ENCODE peak calls at places on chromosomes 1 and 21, in six cellular contexts. L, A, R, X, M and J are unnamed samples.

GRCh38 chr1:204503122-204503912 is 8.7 kb upstream of the PIK3C2B start:
- DNase-seq in L (no peak), A (peak), R (peak), X (peak), M (no peak), J (peak)

GRCh38 chr1:89600792-89601191 is 32.1 kb upstream of the LRRC8C start:
- DNase-seq in L (no peak), A (no peak), R (no peak), X (no peak), M (no peak), J (no peak)

GRCh38 chr1:16174261-16174871 is 18.5 kb upstream of the EPHA2 start:
- DNase-seq in L (no peak), A (no peak), R (no peak), X (no peak), M (no peak), J (no peak)

GRCh38 chr1:227280836-227281235 is 37.5 kb downstream of the CDC42BPA start:
- DNase-seq in L (no peak), A (no peak), R (no peak), X (peak), M (no peak), J (no peak)

GRCh38 chr1:147586412-147586811 is 45.1 kb downstream of the BCL9 start:
- DNase-seq in L (no peak), A (no peak), R (no peak), X (peak), M (no peak), J (no peak)

GRCh38 chr1:201639391-201639790 is 100.5 kb downstream of the NAV1 start:
- DNase-seq in L (no peak), A (no peak), R (no peak), X (no peak), M (no peak), J (no peak)

GRCh38 chr1:183214021-183214970 is 28.2 kb downstream of the LAMC2 start:
- DNase-seq in L (no peak), A (no peak), R (peak), X (no peak), M (no peak), J (no peak)

GRCh38 chr1:9280015-9280860 is 12.5 kb upstream of the SPSB1 start:
- DNase-seq in L (no peak), A (peak), R (no peak), X (peak), M (peak), J (peak)

GRCh38 chr1:167310732-167311131 is 90.0 kb downstream of the POU2F1 start:
- DNase-seq in L (no peak), A (no peak), R (no peak), X (no peak), M (no peak), J (no peak)

GRCh38 chr1:200917291-200917817 is 22.7 kb downstream of the INAVA start:
- DNase-seq in L (no peak), A (peak), R (no peak), X (no peak), M (peak), J (no peak)

GRCh38 chr1:243982451-243983018 is 68.5 kb upstream of the ZBTB18 start:
- DNase-seq in L (no peak), A (no peak), R (no peak), X (peak), M (no peak), J (no peak)

GRCh38 chr1:15168479-15168878 is 14.9 kb downstream of the TMEM51 start:
- DNase-seq in L (no peak), A (peak), R (no peak), X (no peak), M (no peak), J (peak)

GRCh38 chr1:173506437-173506836 is 29.3 kb downstream of the PRDX6 start:
- DNase-seq in L (no peak), A (peak), R (no peak), X (peak), M (no peak), J (no peak)

GRCh38 chr21:36164427-36164784 is 7.8 kb downstream of the DOP1B start:
- DNase-seq in L (no peak), A (no peak), R (no peak), X (no peak), M (no peak), J (no peak)

GRCh38 chr1:221381858-221382623 is 359.8 kb downstream of the DUSP10 start:
- DNase-seq in L (no peak), A (no peak), R (no peak), X (no peak), M (no peak), J (no peak)

GRCh38 chr1:187630653-187631380 is 802.1 kb downstream of the PLA2G4A start:
- DNase-seq in L (no peak), A (no peak), R (no peak), X (peak), M (no peak), J (no peak)

GRCh38 chr1:63626222-63626621 is 33.0 kb downstream of the PGM1 start:
- DNase-seq in L (no peak), A (no peak), R (no peak), X (no peak), M (no peak), J (peak)

GRCh38 chr21:33684068-33684467 is 41.8 kb downstream of the ITSN1 start:
- DNase-seq in L (no peak), A (no peak), R (no peak), X (no peak), M (no peak), J (no peak)
- H3K4me3 ChIP-seq in L (peak), A (no peak), R (no peak), X (peak), M (no peak), J (no peak)

DNA sequence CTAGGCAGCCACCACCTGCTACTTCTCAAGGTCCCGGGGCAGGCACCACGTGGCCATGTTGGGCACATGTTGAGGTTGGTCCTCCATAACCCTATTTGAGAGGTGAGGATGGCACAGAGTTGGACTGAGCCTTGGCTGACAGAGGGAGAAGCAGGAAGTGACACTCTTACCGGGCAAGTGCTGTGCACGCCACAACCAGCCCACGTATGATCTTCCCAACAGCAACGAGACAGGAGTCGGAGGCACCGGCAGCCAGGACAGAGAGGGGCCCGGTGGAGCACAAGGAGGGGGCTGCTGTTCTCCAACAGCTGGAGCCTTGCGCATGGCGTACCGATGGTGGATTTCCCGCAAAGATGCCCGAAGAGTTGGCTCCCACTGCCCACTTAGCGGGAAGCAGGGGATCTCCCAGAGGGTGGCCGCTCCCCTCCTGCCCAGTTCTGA is 3.4 kb downstream of the CLEC20A start:
- DNase-seq in L (no peak), A (no peak), R (no peak), X (no peak), M (no peak), J (no peak)
- TF ChIP-seq CTCF in L (no peak), A (no peak), R (no peak), X (no peak), M (no peak), J (no peak)

DNA sequence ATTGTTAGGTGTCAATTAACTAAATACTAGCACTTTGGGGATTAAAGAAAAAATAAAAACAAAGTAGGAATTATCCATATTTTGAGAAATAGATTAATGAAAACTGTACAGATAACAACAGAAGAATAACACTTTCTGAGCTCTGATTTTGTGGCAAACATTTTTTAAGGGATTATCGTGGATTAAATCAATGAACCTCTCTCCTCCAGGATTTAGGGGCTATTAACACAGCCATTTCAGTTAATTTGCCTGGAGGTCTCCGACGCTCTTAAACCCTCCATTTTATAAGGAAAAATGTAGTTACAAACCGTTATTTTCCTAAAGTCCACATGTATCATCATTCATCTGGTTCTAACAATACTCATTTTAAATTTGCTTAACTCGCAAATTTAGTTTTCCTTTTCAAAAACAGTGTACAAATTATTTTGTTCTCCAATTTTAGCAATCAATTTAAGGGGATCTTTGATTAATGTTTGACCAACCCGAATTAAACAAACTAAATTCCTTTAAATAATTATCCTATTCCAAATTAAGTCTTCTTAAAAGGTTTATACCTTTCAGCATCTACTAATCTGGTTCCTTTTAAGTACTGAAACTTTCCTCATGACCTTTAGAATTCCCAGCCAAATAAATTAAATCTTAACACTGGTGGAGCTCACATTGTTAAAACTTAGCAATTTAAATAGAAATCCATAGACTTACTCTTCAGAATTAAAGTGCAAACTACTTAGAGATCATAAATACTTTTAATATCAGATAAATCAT is 30.7 kb upstream of the RNF187 start:
- DNase-seq in L (no peak), A (no peak), R (no peak), X (no peak), M (no peak), J (no peak)
- H3K4me3 ChIP-seq in L (peak), A (peak), R (peak), X (peak), M (peak), J (peak)

GRCh38 chr1:19338323-19338762 is 26.2 kb downstream of the SLC66A1 start:
- DNase-seq in L (no peak), A (no peak), R (no peak), X (peak), M (no peak), J (peak)
- TF ChIP-seq CTCF in L (no peak), A (no peak), R (no peak), X (peak), M (no peak), J (no peak)